ENCODE peak calls at places on chromosomes 1 and 21, in seven cellular contexts. J is astrocyte; L is uterus; X is left ventricle myocardium inferior; O is CD8-positive, alpha-beta T cell; R is mammary epithelial cell; H is colonic mucosa. N is an unnamed sample.

GRCh38 chr21:42237161-42237560 is 18.2 kb downstream of the ABCG1 start:
- DNase-seq in X (no peak), R (no peak), L (no peak), J (no peak), H (no peak), O (no peak), N (no peak)

GRCh38 chr1:10779201-10779600 is 17.2 kb downstream of the CASZ1 start:
- DNase-seq in X (no peak), O (no peak), J (peak), R (peak), H (peak), L (no peak), N (no peak)

GRCh38 chr1:12434174-12434573 is 183.8 kb downstream of the DHRS3 start:
- DNase-seq in L (no peak), R (peak), O (peak), X (no peak), J (peak), H (no peak), N (peak)

GRCh38 chr1:159737238-159737637 is 22.8 kb upstream of the CRP start:
- DNase-seq in H (no peak), X (no peak), J (no peak), O (no peak), R (no peak), L (no peak), N (no peak)

GRCh38 chr1:154881820-154882535 is 11.9 kb upstream of the KCNN3 start:
- DNase-seq in L (no peak), J (no peak), R (no peak), H (no peak), O (no peak), X (no peak), N (no peak)

GRCh38 chr1:184954232-184954995 is 19.9 kb downstream of the NIBAN1 start:
- DNase-seq in R (peak), H (no peak), X (no peak), L (no peak), J (peak), O (no peak), N (no peak)

GRCh38 chr1:232213928-232214327 is 416.0 kb downstream of the SIPA1L2 start:
- DNase-seq in R (no peak), J (no peak), O (no peak), H (no peak), X (no peak), L (no peak), N (no peak)

GRCh38 chr21:38918629-38919346 is 113.1 kb downstream of the ETS2 start:
- DNase-seq in J (no peak), L (no peak), R (no peak), X (no peak), H (no peak), O (no peak), N (no peak)

GRCh38 chr1:239763850-239764249 is 327.8 kb upstream of the FMN2 start:
- DNase-seq in J (no peak), R (no peak), H (no peak), L (no peak), O (no peak), X (no peak), N (no peak)

GRCh38 chr21:28906841-28907240 is 85.8 kb downstream of the LTN1 start:
- DNase-seq in R (no peak), X (no peak), O (no peak), J (no peak), L (no peak), H (no peak), N (no peak)

GRCh38 chr1:11350265-11350664 is 77.3 kb downstream of the UBIAD1 start:
- DNase-seq in R (no peak), J (no peak), H (peak), X (no peak), L (no peak), O (no peak), N (no peak)

GRCh38 chr1:160277987-160278386 is 6.9 kb downstream of the PEX19 start:
- DNase-seq in J (no peak), L (no peak), O (no peak), X (no peak), H (no peak), R (no peak), N (no peak)

GRCh38 chr21:21137986-21138385 is 139.8 kb downstream of the NCAM2 start:
- DNase-seq in H (no peak), O (no peak), L (no peak), R (no peak), J (peak), X (no peak), N (no peak)

GRCh38 chr1:150708595-150708994 is 11.6 kb upstream of the GOLPH3L start:
- DNase-seq in L (no peak), O (no peak), J (no peak), H (no peak), R (no peak), X (no peak), N (no peak)

GRCh38 chr1:171636141-171636540 is 14.1 kb downstream of the MYOCOS start:
- DNase-seq in L (no peak), H (no peak), O (no peak), J (no peak), X (no peak), R (no peak), N (no peak)

DNA sequence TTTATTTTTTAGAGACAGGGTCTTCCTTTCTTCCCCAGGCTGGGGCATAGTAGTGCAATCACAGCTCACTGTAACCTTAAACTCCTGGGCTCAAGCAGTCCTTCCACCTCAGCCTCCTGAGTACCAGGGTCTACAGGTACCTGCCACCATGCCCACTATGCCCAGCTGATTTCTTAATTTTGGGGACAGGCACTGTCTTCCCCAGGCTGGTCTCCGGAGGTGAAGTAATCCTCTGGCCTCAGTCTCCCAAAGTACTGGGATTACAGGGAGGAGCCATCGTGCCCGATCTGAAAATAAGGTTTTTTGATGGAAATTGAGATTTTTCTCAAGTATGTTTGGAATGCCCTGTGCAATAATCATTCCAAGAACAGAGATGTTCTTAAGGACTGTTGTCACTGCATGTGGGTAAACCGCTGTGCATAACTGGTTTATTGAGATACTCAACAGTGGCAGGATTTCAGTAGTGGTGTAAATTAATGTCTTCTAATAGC is 934 bp upstream of the MSH4 start:
- DNase-seq in O (no peak), R (no peak), X (no peak), H (no peak), L (no peak), J (no peak), N (no peak)
- H3K27ac ChIP-seq in O (no peak), R (no peak), X (no peak), H (no peak), L (no peak), J (no peak), N (no peak)

GRCh38 chr1:110012100-110012499 is 22.3 kb upstream of the STRIP1 start:
- DNase-seq in R (no peak), X (no peak), H (no peak), O (no peak), L (no peak), J (no peak), N (no peak)
- H3K27ac ChIP-seq in R (no peak), X (no peak), H (no peak), O (no peak), L (no peak), J (no peak), N (no peak)

GRCh38 chr1:241592273-241592958 is 47.8 kb downstream of the CHML start:
- DNase-seq in R (peak), O (no peak), L (no peak), J (peak), H (no peak), X (no peak), N (no peak)

GRCh38 chr1:241593186-241593585 is 47.0 kb downstream of the CHML start:
- DNase-seq in R (peak), L (no peak), J (no peak), H (no peak), X (no peak), O (no peak), N (no peak)

GRCh38 chr1:241591317-241591716 is 48.9 kb downstream of the CHML start:
- DNase-seq in L (no peak), O (no peak), J (peak), H (no peak), X (no peak), R (peak), N (no peak)

GRCh38 chr1:241590734-241591133 is 49.4 kb downstream of the CHML start:
- DNase-seq in X (no peak), L (no peak), O (no peak), H (no peak), R (no peak), J (no peak), N (no peak)

DNA sequence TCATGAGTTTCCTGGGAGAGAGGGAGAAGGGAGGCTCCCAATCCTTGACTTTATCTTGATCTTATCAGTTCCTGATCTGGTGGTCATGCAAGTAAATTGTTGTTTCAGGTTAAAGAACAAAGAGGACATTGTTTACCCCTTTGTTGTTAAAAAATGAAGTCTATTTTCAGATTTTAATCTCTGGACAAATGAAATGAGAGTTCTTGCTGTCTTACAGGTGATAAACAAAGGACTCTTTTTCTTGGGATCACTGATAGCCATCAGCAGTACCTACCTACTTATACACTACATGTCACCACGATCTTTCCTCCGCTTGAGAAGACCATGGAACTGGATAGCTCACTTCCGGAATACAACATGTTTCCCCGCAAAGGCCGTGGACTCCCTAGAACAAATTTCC is 48.4 kb downstream of the CHML start:
- DNase-seq in R (no peak), J (no peak), O (no peak), X (no peak), L (no peak), H (no peak), N (no peak)
- H3K27ac ChIP-seq in R (peak), J (no peak), O (no peak), X (no peak), L (no peak), H (no peak), N (no peak)

GRCh38 chr1:202968895-202969295 is 1.8 kb upstream of the CYB5R1 start:
- DNase-seq in L (peak), X (peak), H (peak), R (peak), O (no peak), J (peak), N (peak)
- H3K27ac ChIP-seq in L (no peak), X (peak), H (no peak), R (no peak), O (no peak), J (no peak), N (no peak)

DNA sequence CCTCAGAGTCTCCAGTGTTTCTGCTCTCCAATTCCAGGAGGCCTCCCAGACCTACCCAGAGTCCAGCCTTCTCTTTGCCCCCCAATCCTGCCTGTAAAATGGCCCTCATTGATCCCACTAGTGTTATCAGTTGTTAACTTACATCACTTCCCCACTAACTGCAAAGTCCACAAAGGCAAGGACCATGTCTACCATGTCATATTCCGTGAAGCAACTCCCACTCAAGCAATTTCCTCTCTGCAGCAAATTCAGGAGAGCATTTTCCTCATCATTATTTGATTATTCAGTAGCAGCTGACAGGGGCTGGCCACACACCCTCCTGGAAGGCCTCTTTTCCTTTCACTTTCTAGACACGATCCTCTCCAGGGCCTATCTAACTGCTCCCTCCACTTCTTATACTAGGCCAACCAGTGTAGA is 153.5 kb downstream of the RERE start:
- DNase-seq in O (no peak), X (no peak), R (no peak), H (no peak), J (no peak), L (peak), N (no peak)
- H3K27ac ChIP-seq in O (no peak), X (peak), R (no peak), H (peak), J (no peak), L (peak), N (no peak)

GRCh38 chr1:94079991-94080388 is 41.0 kb downstream of the ABCA4 start:
- DNase-seq in J (no peak), L (no peak), H (no peak), R (no peak), O (no peak), X (no peak), N (no peak)

GRCh38 chr1:94083653-94084052 is 37.3 kb downstream of the ABCA4 start:
- DNase-seq in R (no peak), H (no peak), L (no peak), X (no peak), J (no peak), O (no peak), N (no peak)

GRCh38 chr1:94079056-94079990 is 41.6 kb downstream of the ABCA4 start:
- DNase-seq in O (no peak), L (no peak), R (no peak), J (no peak), X (no peak), H (no peak), N (no peak)

GRCh38 chr1:94084085-94084484 is 36.9 kb downstream of the ABCA4 start:
- DNase-seq in J (no peak), X (no peak), H (no peak), L (no peak), R (no peak), O (no peak), N (no peak)

GRCh38 chr1:94081566-94082344 is 39.2 kb downstream of the ABCA4 start:
- DNase-seq in R (peak), L (no peak), X (no peak), J (peak), H (no peak), O (no peak), N (no peak)
- H3K27ac ChIP-seq in R (peak), L (no peak), X (no peak), J (no peak), H (no peak), O (no peak), N (no peak)